ENCODE peak calls at places on chromosomes 12 and 14, in nine cellular contexts. E is psoas muscle, B is mucosa of descending colon, T is body of pancreas, S is HCT116, H is A549, N is ovary, D is cardiac muscle cell, K is heart left ventricle. Z is an unnamed sample. For H3K4me1, the result is how much of the 10 kb centered on the place peaks cover.

GRCh38 chr12:6450869-6451347 is 934 bp upstream of the TAPBPL start:
- DNase-seq in E (no peak), B (peak), T (peak), S (no peak), H (no peak), N (no peak), D (no peak), K (no peak), Z (no peak)

GRCh38 chr14:92874961-92875360 is 48.0 kb upstream of the CHGA start:
- DNase-seq in E (no peak), B (no peak), T (no peak), S (no peak), H (no peak), N (no peak), D (no peak), K (no peak), Z (no peak)

GRCh38 chr14:77014004-77014604 is 14.4 kb downstream of the IRF2BPL start:
- DNase-seq in E (peak), B (no peak), T (peak), S (no peak), H (no peak), N (peak), D (peak), K (peak), Z (no peak)

GRCh38 chr14:56118611-56119181 is 485 bp downstream of the PELI2 start:
- DNase-seq in E (peak), B (peak), T (peak), S (no peak), H (no peak), N (peak), D (peak), K (peak), Z (peak)

GRCh38 chr12:114025935-114026334 is 59.8 kb upstream of the RBM19 start:
- DNase-seq in E (no peak), B (no peak), T (no peak), S (no peak), H (no peak), N (no peak), D (no peak), K (peak), Z (no peak)

GRCh38 chr12:29818925-29819324 is 35.2 kb upstream of the TMTC1 start:
- DNase-seq in E (peak), B (no peak), T (no peak), S (no peak), H (no peak), N (no peak), D (peak), K (peak), Z (no peak)

GRCh38 chr12:31496257-31496656 is 94.7 kb downstream of the DENND5B start:
- DNase-seq in E (no peak), B (no peak), T (no peak), S (no peak), H (no peak), N (no peak), D (no peak), K (no peak), Z (no peak)

GRCh38 chr14:60805881-60806569 is 71.5 kb downstream of the MNAT1 start:
- DNase-seq in E (no peak), B (no peak), T (no peak), S (no peak), H (no peak), N (no peak), D (peak), K (no peak), Z (no peak)

GRCh38 chr14:32706672-32707071 is 232.0 kb upstream of the NPAS3 start:
- DNase-seq in E (no peak), B (no peak), T (no peak), S (no peak), H (no peak), N (no peak), D (no peak), K (no peak), Z (no peak)

GRCh38 chr12:29066061-29066588 is 83.0 kb upstream of the FAR2 start:
- DNase-seq in E (no peak), B (no peak), T (no peak), S (peak), H (no peak), N (no peak), D (peak), K (peak), Z (no peak)

GRCh38 chr12:22529281-22530060 is 14.9 kb downstream of the C2CD5 start:
- DNase-seq in E (no peak), B (no peak), T (no peak), S (no peak), H (peak), N (no peak), D (peak), K (no peak), Z (no peak)

GRCh38 chr12:81000831-81001230 is 63.1 kb upstream of the LIN7A start:
- DNase-seq in E (no peak), B (no peak), T (no peak), S (no peak), H (no peak), N (no peak), D (no peak), K (no peak), Z (no peak)

GRCh38 chr12:7915911-7916403 is 20.0 kb downstream of the SLC2A3 start:
- DNase-seq in E (no peak), B (no peak), T (no peak), S (no peak), H (no peak), N (no peak), D (peak), K (no peak), Z (no peak)

GRCh38 chr12:92044435-92044834 is 101.2 kb downstream of the BTG1 start:
- DNase-seq in E (no peak), B (no peak), T (no peak), S (no peak), H (no peak), N (no peak), D (no peak), K (no peak), Z (no peak)

GRCh38 chr14:104941508-104942365 is 17.1 kb downstream of the PLD4 start:
- DNase-seq in E (peak), B (no peak), T (no peak), S (no peak), H (no peak), N (peak), D (no peak), K (no peak), Z (peak)

GRCh38 chr14:22505751-22506710 is 83.0 kb downstream of the DAD1 start:
- DNase-seq in E (no peak), B (no peak), T (no peak), S (no peak), H (no peak), N (no peak), D (no peak), K (no peak), Z (no peak)

GRCh38 chr14:93960108-93960475 is 16.3 kb downstream of the ASB2 start:
- DNase-seq in E (no peak), B (no peak), T (no peak), S (no peak), H (no peak), N (no peak), D (no peak), K (no peak), Z (no peak)

GRCh38 chr14:45247427-45247826 is 5.6 kb downstream of the MIS18BP1 start:
- DNase-seq in E (no peak), B (no peak), T (no peak), S (no peak), H (peak), N (no peak), D (no peak), K (no peak), Z (no peak)
- H3K4me1 ChIP-seq in E (under half), B (under half), T (under half), S (under half), H (under half), N (under half), D (under half), K (under half), Z (under half)

GRCh38 chr12:104579716-104580495 is 123.2 kb downstream of the CHST11 start:
- DNase-seq in E (no peak), B (no peak), T (no peak), S (no peak), H (no peak), N (no peak), D (no peak), K (no peak), Z (no peak)
- TF ChIP-seq CTCF in E (no peak), B (no peak), T (no peak), S (no peak), H (no peak), N (no peak), D (no peak), K (no peak), Z (no peak)

GRCh38 chr12:69998922-69999321 is 173.9 kb downstream of the MYRFL start:
- DNase-seq in E (no peak), B (peak), T (no peak), S (no peak), H (no peak), N (no peak), D (no peak), K (no peak), Z (no peak)

GRCh38 chr12:69999561-69999960 is 174.5 kb downstream of the MYRFL start:
- DNase-seq in E (no peak), B (no peak), T (no peak), S (no peak), H (no peak), N (no peak), D (no peak), K (no peak), Z (no peak)

GRCh38 chr12:69996722-69997121 is 171.7 kb downstream of the MYRFL start:
- DNase-seq in E (no peak), B (no peak), T (no peak), S (no peak), H (no peak), N (no peak), D (no peak), K (no peak), Z (no peak)

GRCh38 chr12:69996276-69996675 is 171.2 kb downstream of the MYRFL start:
- DNase-seq in E (no peak), B (no peak), T (no peak), S (no peak), H (no peak), N (no peak), D (no peak), K (no peak), Z (no peak)

GRCh38 chr12:69998011-69998410 is 173.0 kb downstream of the MYRFL start:
- DNase-seq in E (no peak), B (no peak), T (no peak), S (no peak), H (no peak), N (no peak), D (no peak), K (no peak), Z (no peak)
- H3K4me3 ChIP-seq in E (no peak), B (no peak), T (no peak), S (no peak), H (no peak), N (no peak), D (no peak), K (no peak), Z (no peak)

GRCh38 chr14:68471964-68472508 is 320.8 kb downstream of the ZFP36L1 start:
- DNase-seq in E (no peak), B (no peak), T (no peak), S (no peak), H (no peak), N (no peak), D (no peak), K (no peak), Z (no peak)
- H3K4me1 ChIP-seq in E (under half), B (under half), T (half or more), S (under half), H (half or more), N (under half), D (under half), K (under half), Z (under half)

GRCh38 chr14:75229923-75230792 is 48.5 kb upstream of the FOS start:
- DNase-seq in E (peak), B (peak), T (peak), S (peak), H (peak), N (no peak), D (peak), K (no peak), Z (peak)
- TF ChIP-seq CTCF in E (peak), B (no peak), T (peak), S (peak), H (no peak), N (no peak), D (peak), K (peak), Z (no peak)

GRCh38 chr12:116336542-116337065 is 59.1 kb upstream of the MED13L start:
- DNase-seq in E (no peak), B (peak), T (no peak), S (no peak), H (peak), N (no peak), D (peak), K (no peak), Z (no peak)
- H3K4me3 ChIP-seq in E (no peak), B (no peak), T (no peak), S (no peak), H (no peak), N (no peak), D (no peak), K (no peak), Z (no peak)

DNA sequence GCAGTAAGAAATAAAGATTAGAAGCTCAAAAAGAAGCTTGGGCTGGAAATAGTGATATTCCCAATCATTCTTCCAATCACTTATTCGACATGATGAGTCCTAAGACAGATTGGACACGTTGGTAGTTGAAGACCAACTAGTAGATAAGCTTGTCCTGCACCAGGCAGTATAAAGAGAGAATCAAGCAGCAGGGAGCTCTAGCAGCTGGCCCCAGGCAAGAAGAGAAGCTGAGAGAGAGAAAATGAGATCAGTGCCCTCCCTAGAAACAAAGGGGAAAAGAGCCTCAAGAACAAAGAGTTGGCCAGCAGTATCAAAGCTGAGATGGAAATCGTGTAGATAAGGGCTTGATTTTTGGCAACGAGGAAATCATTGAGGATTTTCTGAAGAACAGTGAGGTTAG is 20.6 kb downstream of the RASSF8 start:
- DNase-seq in E (no peak), B (no peak), T (no peak), S (no peak), H (no peak), N (no peak), D (no peak), K (no peak), Z (no peak)
- H3K4me1 ChIP-seq in E (half or more), B (under half), T (under half), S (under half), H (under half), N (under half), D (under half), K (half or more), Z (under half)

DNA sequence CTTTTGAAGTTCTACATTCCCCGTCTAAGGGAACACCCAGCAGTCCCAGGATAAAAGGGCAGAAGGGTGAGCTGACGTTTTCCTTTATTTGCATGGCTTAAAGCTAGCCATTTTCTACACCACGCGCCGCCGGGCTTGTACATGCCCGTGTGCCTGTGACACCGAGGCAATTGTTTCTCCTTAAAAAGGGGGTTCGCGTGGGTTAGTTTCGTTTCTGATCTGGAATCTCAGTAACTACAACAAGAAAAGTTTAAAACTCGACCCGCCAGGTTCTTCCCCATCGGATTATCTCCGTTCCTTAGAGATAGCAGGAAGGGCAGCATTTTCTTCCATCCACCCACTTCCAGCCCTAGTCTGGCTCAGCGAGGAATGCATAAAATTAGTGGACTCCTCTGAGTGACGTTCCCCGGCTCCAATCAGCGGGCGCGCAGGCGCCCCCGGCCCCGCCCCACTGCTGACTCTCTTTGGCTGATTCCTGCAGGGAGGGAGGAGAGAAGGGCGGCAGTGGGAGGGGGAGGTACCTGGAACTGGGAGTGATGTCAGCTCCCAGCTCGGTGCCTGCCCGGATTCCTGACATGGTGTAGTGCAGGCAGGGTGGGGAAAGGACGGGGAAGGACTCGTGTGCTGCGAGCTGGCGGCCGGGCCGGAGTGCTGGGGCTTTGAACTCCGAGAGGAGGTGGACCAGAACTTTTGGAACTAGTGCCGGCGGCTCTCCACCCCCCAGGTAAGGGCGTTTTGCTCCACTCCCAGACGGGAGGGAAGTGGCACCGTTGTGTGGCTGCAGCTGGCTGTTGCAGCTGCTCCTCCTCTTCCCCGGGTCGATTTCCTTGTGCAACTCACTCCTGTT is at the start of gene PPFIBP1:
- DNase-seq in E (peak), B (peak), T (peak), S (peak), H (peak), N (peak), D (peak), K (peak), Z (peak)
- TF ChIP-seq CTCF in E (peak), B (peak), T (peak), S (no peak), H (peak), N (no peak), D (peak), K (peak), Z (peak)